ENCODE peak calls at places on chromosomes 5 and 9, in nine cellular contexts. P is CD8-positive, alpha-beta T cell; A is pancreas; O is small intestine; Y is colonic mucosa; T is ovary; Q is aorta; I is mucosa of descending colon; X is astrocyte. S is an unnamed sample. For H3K9me3, the result is how much of the 10 kb centered on the place peaks cover.

GRCh38 chr5:132779961-132780360 is 2.9 kb upstream of the SEPTIN8 start:
- DNase-seq in I (no peak), X (no peak), O (no peak), T (no peak), A (no peak), Q (no peak), Y (no peak), P (no peak), S (no peak)

GRCh38 chr5:150395690-150395979 is 17.1 kb downstream of the CD74 start:
- DNase-seq in O (no peak), Q (no peak), A (no peak), P (no peak), I (no peak), X (no peak), Y (no peak), T (no peak), S (no peak)

GRCh38 chr5:179240561-179240960 is 104.7 kb downstream of the ADAMTS2 start:
- DNase-seq in X (no peak), Q (no peak), T (no peak), P (no peak), Y (no peak), I (no peak), A (no peak), O (no peak), S (no peak)

GRCh38 chr9:8738953-8739352 is 939.4 kb upstream of the DMAC1 start:
- DNase-seq in X (no peak), I (no peak), A (no peak), T (no peak), O (no peak), P (no peak), Y (no peak), Q (no peak), S (no peak)

GRCh38 chr9:76594764-76595410 is 135.9 kb downstream of the GCNT1 start:
- DNase-seq in Y (no peak), A (no peak), Q (no peak), O (no peak), T (no peak), X (no peak), I (no peak), P (no peak), S (no peak)

GRCh38 chr5:116370886-116371285 is 203.7 kb downstream of the SEMA6A start:
- DNase-seq in A (no peak), O (no peak), P (no peak), Y (no peak), X (peak), T (no peak), Q (no peak), I (no peak), S (no peak)

GRCh38 chr9:80839821-80840670 is 849.3 kb downstream of the TLE1 start:
- DNase-seq in O (no peak), T (no peak), Y (no peak), X (peak), I (no peak), A (no peak), Q (no peak), P (no peak), S (no peak)

GRCh38 chr9:132157347-132158116 is 4.3 kb upstream of the NTNG2 start:
- DNase-seq in A (no peak), Y (no peak), T (no peak), P (no peak), I (no peak), Q (no peak), X (no peak), O (peak), S (no peak)

GRCh38 chr5:61618577-61618976 is 286.5 kb downstream of the ZSWIM6 start:
- DNase-seq in O (no peak), A (no peak), P (no peak), I (no peak), Y (no peak), T (no peak), Q (no peak), X (no peak), S (no peak)

GRCh38 chr5:27093296-27093695 is 54.9 kb upstream of the CDH9 start:
- DNase-seq in Q (no peak), O (no peak), T (no peak), P (no peak), I (no peak), X (no peak), A (no peak), Y (no peak), S (no peak)

GRCh38 chr5:78527054-78527884 is 121.3 kb downstream of the LHFPL2 start:
- DNase-seq in A (peak), T (peak), Y (peak), O (peak), Q (peak), I (no peak), X (peak), P (no peak), S (no peak)

GRCh38 chr5:148740966-148741742 is 85.3 kb upstream of the ADRB2 start:
- DNase-seq in O (peak), Y (peak), T (no peak), P (no peak), X (peak), A (no peak), I (no peak), Q (no peak), S (no peak)

GRCh38 chr5:101720033-101720432 is 576.1 kb downstream of the SLCO4C1 start:
- DNase-seq in A (no peak), I (no peak), Q (no peak), X (no peak), O (no peak), P (no peak), Y (no peak), T (no peak), S (no peak)

GRCh38 chr9:113593682-113594281 is 130.3 kb downstream of the RGS3 start:
- DNase-seq in T (peak), Y (peak), X (peak), I (peak), A (peak), P (no peak), O (no peak), Q (peak), S (no peak)

GRCh38 chr5:139638090-139638735 is 9.9 kb upstream of the CXXC5 start:
- DNase-seq in I (peak), P (peak), T (peak), Y (peak), A (peak), O (peak), X (peak), Q (peak), S (no peak)

GRCh38 chr5:94945656-94946055 is 327.2 kb downstream of the SLF1 start:
- DNase-seq in I (no peak), A (no peak), T (no peak), O (no peak), Q (peak), Y (no peak), X (no peak), P (no peak), S (no peak)

GRCh38 chr5:160287378-160288051 is 24.8 kb downstream of the CCNJL start:
- DNase-seq in O (peak), Q (peak), T (peak), X (peak), A (peak), P (no peak), I (peak), Y (peak), S (no peak)

GRCh38 chr5:42516282-42517042 is 93.2 kb downstream of the GHR start:
- DNase-seq in Y (peak), I (no peak), O (no peak), Q (no peak), T (no peak), X (no peak), P (no peak), A (no peak), S (no peak)

GRCh38 chr5:127758884-127759283 is 55.7 kb downstream of the CCDC192 start:
- DNase-seq in A (no peak), P (no peak), O (peak), Y (peak), X (no peak), T (no peak), Q (no peak), I (no peak), S (no peak)

GRCh38 chr5:6873359-6873758 is 160.1 kb downstream of the TENT4A start:
- DNase-seq in Y (no peak), P (no peak), X (no peak), Q (no peak), T (no peak), O (no peak), I (no peak), A (no peak), S (no peak)

DNA sequence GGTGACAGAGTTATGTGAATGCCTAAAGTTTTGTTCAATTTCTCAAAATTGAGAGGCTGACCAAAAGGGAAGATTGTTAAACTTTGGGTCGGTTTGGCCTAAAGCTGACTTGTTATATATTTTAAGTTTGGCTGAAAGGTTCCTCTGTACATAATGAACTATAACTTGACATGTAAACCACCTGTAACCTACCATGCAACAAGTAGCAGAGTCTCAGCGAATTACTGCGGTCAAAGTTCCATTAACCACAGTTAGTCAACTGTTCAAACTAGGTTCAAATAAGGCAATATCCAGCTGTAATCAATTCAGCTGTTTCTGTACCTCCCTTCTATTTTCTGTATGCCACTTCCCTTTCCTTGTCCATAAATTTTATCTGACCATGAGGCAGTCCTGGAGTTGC is 325.1 kb upstream of the NMUR2 start:
- DNase-seq in Y (no peak), X (no peak), A (no peak), P (no peak), Q (no peak), I (no peak), O (no peak), T (no peak), S (no peak)
- H3K9me3 ChIP-seq in Y (under half), X (under half), A (under half), P (under half), Q (under half), I (under half), O (under half), T (under half), S (under half)

GRCh38 chr5:13115476-13115875 is 829.0 kb downstream of the DNAH5 start:
- DNase-seq in T (no peak), X (peak), P (no peak), I (no peak), Q (no peak), O (no peak), A (no peak), Y (no peak), S (no peak)
- H3K9me3 ChIP-seq in T (under half), X (under half), P (under half), I (under half), Q (under half), O (under half), A (under half), Y (under half), S (under half)

GRCh38 chr5:2330325-2330724 is 421.2 kb downstream of the IRX2 start:
- DNase-seq in X (no peak), O (no peak), T (no peak), Y (no peak), P (no peak), A (no peak), I (no peak), Q (no peak), S (no peak)
- H3K9me3 ChIP-seq in X (under half), O (under half), T (under half), Y (under half), P (under half), A (under half), I (under half), Q (under half), S (under half)

GRCh38 chr5:140791111-140791510 is 3.5 kb upstream of the PCDHA2 start:
- DNase-seq in A (no peak), O (no peak), X (no peak), Q (no peak), P (no peak), I (no peak), T (no peak), Y (no peak), S (no peak)

GRCh38 chr5:140780512-140780911 is 5.4 kb upstream of the PCDHA1 start:
- DNase-seq in O (no peak), T (no peak), Y (no peak), Q (no peak), A (no peak), I (no peak), X (no peak), P (no peak), S (no peak)

DNA sequence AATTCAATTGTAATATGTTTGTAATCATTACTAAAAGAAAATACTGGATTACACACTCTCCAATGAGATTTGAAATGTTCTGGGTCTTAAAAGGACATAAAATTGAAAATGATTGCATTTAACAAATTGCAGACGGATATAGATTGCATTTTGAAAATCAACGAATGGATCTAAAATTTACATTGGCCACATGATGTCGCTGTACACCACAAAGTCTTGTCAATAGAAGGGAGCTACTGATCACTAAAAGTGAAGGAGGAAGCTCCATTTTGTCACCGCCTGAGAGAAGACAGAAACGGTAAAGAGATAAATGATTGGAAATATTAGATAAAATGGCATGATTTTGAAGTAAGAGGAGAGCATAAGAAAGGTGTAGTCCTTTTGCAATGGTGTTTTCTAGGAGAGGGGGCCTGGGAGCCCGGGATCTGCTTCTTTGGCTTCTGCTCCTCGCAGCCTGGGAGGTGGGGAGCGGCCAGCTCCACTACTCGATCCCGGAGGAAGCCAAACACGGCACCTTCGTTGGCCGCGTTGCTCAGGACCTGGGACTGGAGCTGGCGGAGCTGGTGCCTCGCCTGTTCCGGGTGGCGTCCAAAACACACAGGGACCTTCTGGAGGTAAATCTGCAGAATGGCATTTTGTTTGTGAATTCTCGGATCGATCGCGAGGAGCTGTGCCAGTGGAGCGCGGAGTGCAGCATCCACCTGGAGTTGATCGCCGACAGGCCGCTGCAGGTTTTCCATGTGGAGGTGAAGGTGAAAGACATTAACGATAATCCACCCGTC is at the start of gene PCDHA1:
- DNase-seq in T (no peak), I (no peak), X (no peak), O (no peak), A (no peak), Y (no peak), P (no peak), Q (no peak), S (no peak)
- H3K9me3 ChIP-seq in T (under half), I (half or more), X (under half), O (under half), A (under half), Y (under half), P (under half), Q (under half), S (under half)

GRCh38 chr5:2298746-2299145 is 416.0 kb upstream of the IRX4 start:
- DNase-seq in P (no peak), A (no peak), X (no peak), O (no peak), T (no peak), Q (no peak), Y (no peak), I (no peak), S (no peak)

GRCh38 chr5:2302169-2302568 is 419.4 kb upstream of the IRX4 start:
- DNase-seq in Q (no peak), T (no peak), X (no peak), O (no peak), Y (no peak), A (no peak), I (no peak), P (no peak), S (no peak)

GRCh38 chr5:2300421-2300820 is 417.7 kb upstream of the IRX4 start:
- DNase-seq in Q (no peak), A (no peak), Y (no peak), T (no peak), I (no peak), O (no peak), P (no peak), X (no peak), S (no peak)

GRCh38 chr5:2299388-2300220 is 416.9 kb upstream of the IRX4 start:
- DNase-seq in T (no peak), O (no peak), A (no peak), Q (no peak), Y (no peak), X (no peak), P (no peak), I (no peak), S (no peak)

GRCh38 chr5:2300861-2301610 is 418.3 kb upstream of the IRX4 start:
- DNase-seq in T (no peak), I (no peak), A (no peak), Y (no peak), P (no peak), Q (no peak), O (no peak), X (no peak), S (no peak)
- H3K9me3 ChIP-seq in T (under half), I (under half), A (under half), Y (under half), P (under half), Q (under half), O (under half), X (under half), S (under half)

DNA sequence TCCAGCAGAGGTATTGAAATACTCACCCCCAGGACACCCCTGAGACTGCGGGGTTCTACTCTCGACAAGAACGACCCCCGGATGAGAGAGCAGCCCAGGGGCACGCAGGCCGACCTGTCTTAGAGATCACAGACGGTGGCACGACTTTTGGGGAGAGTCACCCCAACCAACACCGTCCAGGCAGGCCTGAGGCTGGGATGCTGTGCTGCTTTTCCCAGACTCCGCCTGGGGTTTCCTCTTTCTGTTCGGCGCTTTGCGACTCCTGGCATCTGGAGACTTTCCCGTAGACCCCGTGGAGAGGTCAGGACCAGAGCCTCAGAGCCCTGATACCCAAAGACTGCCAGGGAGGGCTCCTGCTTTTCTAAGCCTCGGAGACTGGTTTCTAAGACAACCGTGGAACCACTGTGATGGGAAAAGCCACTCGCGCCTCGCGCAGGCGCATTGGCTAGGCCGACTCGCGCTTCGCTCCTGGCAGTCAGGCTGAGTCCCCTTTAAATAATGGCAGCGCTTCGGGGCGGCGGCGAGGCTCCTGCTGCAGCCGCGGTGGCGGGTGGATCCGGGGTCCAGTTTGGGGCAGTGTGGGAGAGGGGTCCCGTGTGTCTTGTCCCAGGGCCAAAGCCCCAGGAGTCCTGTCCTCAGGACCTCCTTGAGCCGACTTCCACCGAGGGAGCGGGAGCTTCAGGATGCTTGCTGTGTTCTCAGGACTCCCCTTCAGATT is 484.0 kb downstream of the SPATA31A7 start:
- DNase-seq in Q (peak), Y (no peak), X (no peak), A (no peak), P (no peak), O (no peak), T (no peak), I (no peak), S (no peak)
- H3K9me3 ChIP-seq in Q (under half), Y (under half), X (under half), A (under half), P (under half), O (under half), T (under half), I (half or more), S (under half)

DNA sequence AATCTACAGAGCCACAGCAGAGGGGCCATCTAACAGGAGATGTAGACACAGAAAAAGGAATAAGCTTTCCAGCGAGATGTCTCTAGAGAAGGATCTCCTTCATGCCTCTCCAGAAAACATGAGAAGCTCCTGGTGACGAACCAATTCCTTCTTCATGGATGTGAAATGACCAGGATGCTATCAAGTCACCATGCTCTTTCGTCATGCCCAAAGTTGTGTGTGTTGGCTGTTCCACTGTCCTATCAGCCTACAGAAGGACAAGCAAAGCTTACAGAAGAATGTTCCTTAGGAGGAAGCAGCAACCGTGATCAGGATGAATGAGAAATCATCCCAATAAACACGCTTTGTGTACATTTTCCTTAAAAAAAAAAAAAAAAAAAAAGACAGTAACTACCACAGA is 54.4 kb downstream of the ALDH7A1 start:
- DNase-seq in Q (no peak), O (no peak), Y (no peak), P (no peak), T (no peak), A (no peak), I (no peak), X (no peak), S (no peak)
- H3K9me3 ChIP-seq in Q (under half), O (under half), Y (under half), P (under half), T (under half), A (under half), I (under half), X (under half), S (under half)

GRCh38 chr9:40925149-40925548 is 203.3 kb downstream of the FOXD4L6 start:
- DNase-seq in X (no peak), O (no peak), T (no peak), Y (no peak), P (no peak), A (no peak), Q (no peak), I (no peak), S (no peak)
- H3K9me3 ChIP-seq in X (under half), O (under half), T (under half), Y (under half), P (half or more), A (under half), Q (under half), I (half or more), S (under half)

GRCh38 chr5:65933295-65933694 is 6.9 kb downstream of the ERBIN start:
- DNase-seq in X (no peak), Y (no peak), Q (no peak), I (no peak), O (no peak), P (no peak), T (no peak), A (no peak), S (no peak)

GRCh38 chr5:65927497-65928340 is 1.3 kb downstream of the ERBIN start:
- DNase-seq in Q (no peak), I (no peak), X (peak), T (no peak), A (peak), O (peak), Y (peak), P (no peak), S (no peak)

GRCh38 chr5:65928341-65928752 is 2.0 kb downstream of the ERBIN start:
- DNase-seq in Y (no peak), O (peak), Q (no peak), I (no peak), A (no peak), X (no peak), P (no peak), T (no peak), S (no peak)

GRCh38 chr5:65928860-65929259 is 2.5 kb downstream of the ERBIN start:
- DNase-seq in P (no peak), Q (no peak), A (no peak), X (no peak), I (no peak), T (no peak), Y (no peak), O (no peak), S (no peak)

GRCh38 chr5:65932676-65933075 is 6.3 kb downstream of the ERBIN start:
- DNase-seq in A (no peak), X (no peak), Y (no peak), P (no peak), T (no peak), O (no peak), I (no peak), Q (no peak), S (no peak)
- H3K9me3 ChIP-seq in A (under half), X (under half), Y (under half), P (under half), T (under half), O (under half), I (under half), Q (under half), S (under half)